ENCODE peak calls at places on chromosomes 6 and 20, in seven cellular contexts. D is sigmoid colon, J is endothelial cell of umbilical vein, U is tibial nerve, K is IMR-90, N is transverse colon, G is GM12892. O is an unnamed sample.

GRCh38 chr20:52838510-52839241 is 133.5 kb upstream of the TSHZ2 start:
- DNase-seq in U (no peak), D (no peak), K (no peak), G (no peak), N (no peak), J (no peak), O (no peak)

GRCh38 chr6:166907373-166907841 is 48.9 kb downstream of the RNASET2 start:
- DNase-seq in J (no peak), D (no peak), U (no peak), K (no peak), N (no peak), G (peak), O (peak)

GRCh38 chr6:75643173-75643572 is 41.5 kb downstream of the SENP6 start:
- DNase-seq in U (no peak), D (no peak), K (peak), J (no peak), N (no peak), G (no peak), O (no peak)

GRCh38 chr6:106684011-106684410 is 54.6 kb downstream of the QRSL1 start:
- DNase-seq in N (no peak), D (no peak), G (no peak), J (no peak), K (no peak), U (no peak), O (no peak)

GRCh38 chr6:139588076-139588639 is 213.7 kb upstream of the CITED2 start:
- DNase-seq in J (peak), D (no peak), U (no peak), N (peak), K (peak), G (no peak), O (no peak)

GRCh38 chr20:49403911-49404310 is 78.6 kb downstream of the KCNB1 start:
- DNase-seq in J (no peak), N (no peak), K (no peak), G (no peak), D (no peak), U (no peak), O (no peak)

GRCh38 chr20:46040902-46041535 is 12.0 kb downstream of the SLC12A5 start:
- DNase-seq in U (no peak), G (no peak), K (peak), N (no peak), D (no peak), J (peak), O (peak)

GRCh38 chr6:143607959-143608358 is 69.8 kb upstream of the PHACTR2 start:
- DNase-seq in G (no peak), N (no peak), U (no peak), K (no peak), D (no peak), J (no peak), O (no peak)

GRCh38 chr20:32481311-32482103 is 103.6 kb downstream of the NOL4L start:
- DNase-seq in G (no peak), U (no peak), K (no peak), N (peak), D (peak), J (peak), O (no peak)

GRCh38 chr6:1382883-1383728 is 6.3 kb upstream of the FOXF2 start:
- DNase-seq in D (no peak), J (no peak), G (no peak), U (no peak), K (no peak), N (no peak), O (no peak)

GRCh38 chr6:132973556-132973993 is 159.2 kb downstream of the RPS12 start:
- DNase-seq in K (no peak), D (no peak), U (no peak), G (no peak), N (no peak), J (no peak), O (no peak)

GRCh38 chr20:3980260-3981131 is 34.9 kb downstream of the RNF24 start:
- DNase-seq in U (no peak), K (peak), J (peak), D (no peak), G (no peak), N (no peak), O (peak)

GRCh38 chr20:62953839-62954703 is 1.6 kb downstream of the SLC17A9 start:
- DNase-seq in K (peak), G (peak), N (peak), J (peak), U (peak), D (peak), O (peak)

GRCh38 chr6:34148864-34149810 is 3.2 kb upstream of the GRM4 start:
- DNase-seq in J (no peak), U (no peak), N (no peak), G (no peak), D (peak), K (no peak), O (no peak)

GRCh38 chr6:129567374-129567773 is 142.6 kb downstream of the ARHGAP18 start:
- DNase-seq in J (no peak), N (no peak), U (no peak), K (no peak), G (no peak), D (no peak), O (peak)

GRCh38 chr6:156804402-156804801 is 27.2 kb downstream of the ARID1B start:
- DNase-seq in K (no peak), J (no peak), U (no peak), N (no peak), G (no peak), D (no peak), O (no peak)

GRCh38 chr20:50813101-50813643 is 18.3 kb downstream of the BCAS4 start:
- DNase-seq in G (no peak), N (no peak), D (no peak), K (no peak), J (no peak), U (no peak), O (no peak)

GRCh38 chr20:56554869-56555268 is 21.8 kb downstream of the FAM209B start:
- DNase-seq in K (peak), N (peak), U (no peak), D (no peak), G (peak), J (peak), O (peak)

GRCh38 chr20:8901237-8902025 is 167.5 kb upstream of the PLCB4 start:
- DNase-seq in N (no peak), G (no peak), D (peak), J (no peak), U (no peak), K (no peak), O (no peak)

GRCh38 chr6:88983532-88983931 is 20.1 kb upstream of the RNGTT start:
- DNase-seq in N (peak), J (peak), D (no peak), U (no peak), G (no peak), K (peak), O (peak)

GRCh38 chr6:157999100-158000051 is 17.7 kb downstream of the SYNJ2 start:
- DNase-seq in J (no peak), U (no peak), G (no peak), N (no peak), D (no peak), K (no peak), O (no peak)

GRCh38 chr6:51915098-51915497 is 172.3 kb downstream of the PKHD1 start:
- DNase-seq in U (no peak), J (no peak), N (no peak), G (no peak), K (no peak), D (no peak), O (no peak)

GRCh38 chr20:54874718-54875117 is 399.3 kb downstream of the DOK5 start:
- DNase-seq in G (no peak), J (no peak), N (no peak), K (no peak), U (no peak), D (no peak), O (no peak)

GRCh38 chr20:10306440-10307358 is 88.1 kb downstream of the SNAP25 start:
- DNase-seq in K (peak), N (no peak), J (peak), D (no peak), G (no peak), U (no peak), O (peak)

GRCh38 chr6:110509617-110510231 is 33.3 kb upstream of the SLC22A16 start:
- DNase-seq in K (peak), N (no peak), U (no peak), G (no peak), J (peak), D (no peak), O (peak)

GRCh38 chr6:82840571-82840970 is 225.1 kb downstream of the UBE3D start:
- DNase-seq in K (peak), G (no peak), U (no peak), J (no peak), D (no peak), N (no peak), O (no peak)

GRCh38 chr20:5078399-5078958 is 41.3 kb downstream of the PCNA start:
- DNase-seq in N (peak), U (peak), J (peak), G (peak), K (peak), D (peak), O (peak)

GRCh38 chr6:33983109-33983475 is 162.8 kb downstream of the GRM4 start:
- DNase-seq in K (peak), U (no peak), N (peak), G (peak), J (no peak), D (peak), O (peak)

GRCh38 chr6:108293527-108294296 is 1.1 kb upstream of the AFG1L start:
- DNase-seq in K (no peak), D (no peak), U (no peak), J (no peak), N (no peak), G (no peak), O (peak)

GRCh38 chr6:1453024-1453423 is 63.6 kb downstream of the FOXF2 start:
- DNase-seq in J (no peak), G (no peak), U (no peak), N (no peak), K (no peak), D (no peak), O (no peak)

GRCh38 chr20:58109918-58110635 is 118.4 kb downstream of the ANKRD60 start:
- DNase-seq in G (no peak), N (no peak), J (no peak), U (no peak), D (no peak), K (no peak), O (peak)

GRCh38 chr20:1898496-1899168 is 3.4 kb downstream of the SIRPA start:
- DNase-seq in U (no peak), D (no peak), J (no peak), N (no peak), G (no peak), K (no peak), O (no peak)

GRCh38 chr6:548091-548490 is 108.8 kb downstream of the HUS1B start:
- DNase-seq in U (no peak), G (no peak), N (no peak), J (no peak), K (no peak), D (no peak), O (no peak)

GRCh38 chr6:27688014-27688586 is 215.2 kb upstream of the ZNF184 start:
- DNase-seq in K (peak), D (peak), N (peak), U (peak), J (peak), G (peak), O (peak)

GRCh38 chr6:144615870-144616269 is 330.7 kb downstream of the UTRN start:
- DNase-seq in D (no peak), N (no peak), G (no peak), K (no peak), U (no peak), J (no peak), O (no peak)
- TF ChIP-seq POLR2A in D (no peak), N (no peak), G (no peak), K (no peak), U (no peak), J (no peak), O (no peak)

DNA sequence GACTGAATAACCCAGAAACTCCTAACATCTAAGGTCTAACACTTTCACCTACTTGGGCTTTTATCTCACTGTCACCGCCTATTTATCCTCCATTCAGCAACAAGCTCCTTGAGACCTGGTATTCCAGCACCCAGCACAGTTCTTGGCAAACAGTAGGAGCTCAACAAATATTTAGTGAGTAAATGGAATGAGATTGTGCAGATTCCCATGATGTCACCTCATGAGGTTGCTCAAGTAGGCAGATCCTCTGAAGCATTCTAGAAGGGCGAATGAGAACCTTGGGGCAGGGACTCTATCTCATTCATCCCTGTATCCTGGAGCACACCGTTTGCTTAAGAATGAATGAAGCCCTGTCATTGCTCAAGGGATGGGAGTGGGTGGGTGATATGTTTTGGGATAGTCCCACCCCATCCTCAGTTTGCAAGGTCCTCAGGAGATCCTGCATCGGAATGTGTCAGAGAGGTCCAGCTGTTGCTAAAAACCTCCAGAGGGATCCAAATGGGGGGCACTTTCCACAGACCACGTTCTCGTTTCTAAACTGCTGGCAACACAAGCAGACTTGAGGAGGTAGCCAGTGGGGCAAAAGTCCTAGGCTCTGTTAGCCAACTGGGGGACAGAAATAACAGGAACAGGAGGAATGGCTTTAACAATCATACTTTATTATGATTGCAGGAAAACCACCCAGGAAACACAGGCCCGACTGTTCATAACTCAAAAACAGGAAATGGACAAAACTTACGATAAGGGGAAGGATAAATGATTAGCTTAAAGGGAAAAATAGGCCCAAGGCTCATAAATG is 42.0 kb downstream of the EDN1 start:
- DNase-seq in G (no peak), J (no peak), D (no peak), U (no peak), K (peak), N (peak), O (no peak)
- TF ChIP-seq POLR2A in G (no peak), J (no peak), D (no peak), U (no peak), K (no peak), N (no peak), O (no peak)

DNA sequence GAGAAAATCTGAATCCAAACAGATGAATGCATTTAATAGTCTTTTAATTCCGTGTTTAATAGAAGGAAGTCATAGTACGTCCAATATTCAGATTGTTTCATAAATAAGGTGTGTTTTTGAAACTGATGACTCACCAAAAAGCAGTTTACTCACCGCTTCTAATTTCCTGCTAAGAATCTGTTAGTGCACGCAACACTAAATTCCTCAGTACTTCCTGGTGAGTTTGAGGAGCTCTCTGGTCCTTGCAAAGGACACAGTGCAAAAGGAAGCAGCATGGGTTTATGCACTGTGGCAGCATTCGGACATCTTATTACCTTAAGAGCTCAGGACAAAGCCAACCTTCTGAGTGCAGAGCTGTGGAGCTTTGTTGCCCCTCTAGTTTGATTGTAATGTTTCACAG is 2.3 kb upstream of the ADGRF1 start:
- DNase-seq in K (no peak), D (no peak), J (peak), U (no peak), G (no peak), N (peak), O (peak)
- TF ChIP-seq POLR2A in K (no peak), D (no peak), J (no peak), U (no peak), G (no peak), N (no peak), O (no peak)

DNA sequence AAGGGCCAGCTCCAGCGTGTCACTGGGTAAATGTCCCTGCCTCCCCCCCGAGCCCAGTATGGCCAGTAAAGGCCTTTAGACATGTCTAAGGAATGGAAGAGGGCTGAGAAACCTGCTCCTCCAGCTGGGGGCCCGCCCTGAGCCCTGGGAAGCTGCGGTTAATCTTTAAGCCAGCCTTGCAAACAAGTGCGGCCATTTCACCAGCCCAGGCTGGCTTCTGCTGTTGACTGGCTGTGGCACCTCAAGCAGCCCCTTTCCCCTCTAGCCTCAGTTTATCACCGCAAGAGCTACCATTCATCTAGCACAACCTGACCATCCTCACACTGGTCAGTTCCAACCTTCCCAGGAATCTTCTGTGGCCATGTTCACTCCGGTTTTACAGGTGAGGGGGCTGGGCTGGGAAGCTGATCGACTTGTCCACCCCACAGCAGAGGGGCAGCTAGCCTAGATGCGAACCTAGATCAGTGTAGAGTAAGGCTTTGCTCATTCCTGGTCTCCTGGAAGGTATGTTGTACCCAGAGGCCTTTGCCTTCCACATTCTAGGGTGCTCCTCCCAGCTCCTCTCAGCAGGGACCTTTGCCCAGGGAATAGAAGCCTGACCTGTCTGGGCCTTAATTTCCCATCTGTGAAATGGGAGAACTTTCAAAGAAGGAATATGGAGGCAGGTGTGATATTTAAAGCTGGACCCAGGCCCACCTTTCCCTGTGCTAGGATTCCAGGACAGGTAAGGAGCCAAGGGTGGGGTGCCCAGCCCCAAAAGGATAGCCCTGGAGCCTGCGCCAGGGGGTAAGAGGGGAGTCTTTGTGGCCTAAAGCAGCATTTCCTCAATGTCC is 1.2 kb upstream of the SRC start:
- DNase-seq in J (no peak), D (peak), G (peak), U (no peak), K (no peak), N (peak), O (no peak)
- TF ChIP-seq POLR2A in J (no peak), D (no peak), G (peak), U (no peak), K (no peak), N (peak), O (no peak)

GRCh38 chr6:134106702-134107101 is 54.3 kb upstream of the SLC2A12 start:
- DNase-seq in J (no peak), K (peak), U (no peak), N (no peak), G (no peak), D (no peak), O (no peak)

GRCh38 chr6:134105903-134106302 is 53.5 kb upstream of the SLC2A12 start:
- DNase-seq in K (no peak), D (no peak), J (no peak), U (no peak), N (no peak), G (no peak), O (no peak)

GRCh38 chr6:134101479-134101878 is 49.1 kb upstream of the SLC2A12 start:
- DNase-seq in N (no peak), J (no peak), K (no peak), G (no peak), D (no peak), U (no peak), O (no peak)

GRCh38 chr6:134099770-134100169 is 47.3 kb upstream of the SLC2A12 start:
- DNase-seq in U (no peak), G (no peak), D (no peak), J (no peak), K (no peak), N (no peak), O (no peak)

DNA sequence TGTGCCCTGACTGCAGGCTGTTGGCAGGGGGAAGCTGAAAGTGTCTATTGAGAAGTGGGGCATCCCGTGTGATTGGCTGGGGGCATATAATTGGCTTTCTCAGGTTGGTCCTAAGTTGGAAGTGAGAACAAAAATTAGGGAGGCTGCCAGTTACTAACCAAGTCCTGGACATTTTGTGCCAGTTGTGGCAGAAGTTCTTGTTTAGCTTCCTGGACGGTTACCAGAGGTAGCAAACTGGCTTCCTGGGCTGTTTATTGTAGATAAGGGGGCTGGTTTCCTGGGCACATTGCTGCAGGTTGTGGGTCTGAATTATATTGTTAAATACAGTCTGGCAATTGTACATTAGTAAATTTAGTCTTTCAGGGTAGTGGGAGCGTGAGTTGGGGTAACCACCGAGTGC is 50.6 kb upstream of the SLC2A12 start:
- DNase-seq in U (no peak), N (no peak), D (no peak), G (no peak), K (no peak), J (no peak), O (no peak)
- TF ChIP-seq POLR2A in U (no peak), N (no peak), D (no peak), G (no peak), K (no peak), J (no peak), O (no peak)

O was measured in NB4.